ENCODE peak calls at places on chromosome 6, in seven cellular contexts. One of them, this sample, is unnamed.
A peak's percentile ranks its signal among the peaks of the same experiment; 100 is the strongest.

GRCh38 chr6:53702316-53702715 is 36.8 kb upstream of the KLHL31 start:
- DNase-seq in HEK293T: no peak
- DNase-seq in H4: no peak
- DNase-seq in NCI-H187 treated with DMSO at 0.1 percent for 48 hours: no peak
- DNase-seq in activated T-helper 9 cell treated with anti-CD3 and anti-CD28 coated beads, Interleukin-2, amount 50 U/mL, for 16 hours: no peak
- DNase-seq in caudate nucleus: no peak
- DNase-seq in ecto neural progenitor cell: no peak
- DNase-seq in this sample: no peak

GRCh38 chr6:47153066-47153755 is 111.1 kb upstream of the ADGRF1 start:
- DNase-seq in HEK293T: no peak
- DNase-seq in NCI-H187 treated with DMSO at 0.1 percent for 48 hours: no peak
- DNase-seq in H4: no peak
- DNase-seq in caudate nucleus: no peak
- DNase-seq in activated T-helper 9 cell treated with anti-CD3 and anti-CD28 coated beads, Interleukin-2, amount 50 U/mL, for 16 hours: no peak
- DNase-seq in ecto neural progenitor cell: no peak
- DNase-seq in this sample: no peak

GRCh38 chr6:166556871-166557322 is 29.6 kb downstream of the RAMACL start:
- DNase-seq in caudate nucleus: peak; percentile 61
- DNase-seq in ecto neural progenitor cell: no peak
- DNase-seq in activated T-helper 9 cell treated with anti-CD3 and anti-CD28 coated beads, Interleukin-2, amount 50 U/mL, for 16 hours: no peak
- DNase-seq in H4: peak; percentile 96
- DNase-seq in HEK293T: no peak
- DNase-seq in NCI-H187 treated with DMSO at 0.1 percent for 48 hours: no peak
- DNase-seq in this sample: peak; percentile 96

GRCh38 chr6:6676910-6677441 is 88.5 kb downstream of the LY86 start:
- DNase-seq in NCI-H187 treated with DMSO at 0.1 percent for 48 hours: no peak
- DNase-seq in caudate nucleus: no peak
- DNase-seq in H4: peak; percentile 69
- DNase-seq in HEK293T: peak; percentile 71
- DNase-seq in activated T-helper 9 cell treated with anti-CD3 and anti-CD28 coated beads, Interleukin-2, amount 50 U/mL, for 16 hours: peak; percentile 53
- DNase-seq in ecto neural progenitor cell: peak; percentile 84
- DNase-seq in this sample: no peak

GRCh38 chr6:99330159-99330558 is 19.3 kb downstream of the FAXC start:
- DNase-seq in H4: peak; percentile 37
- DNase-seq in HEK293T: peak; percentile 67
- DNase-seq in ecto neural progenitor cell: no peak
- DNase-seq in NCI-H187 treated with DMSO at 0.1 percent for 48 hours: no peak
- DNase-seq in activated T-helper 9 cell treated with anti-CD3 and anti-CD28 coated beads, Interleukin-2, amount 50 U/mL, for 16 hours: peak; percentile 14
- DNase-seq in caudate nucleus: no peak
- DNase-seq in this sample: peak; percentile 39

GRCh38 chr6:51778666-51779065 is 308.7 kb downstream of the PKHD1 start:
- DNase-seq in activated T-helper 9 cell treated with anti-CD3 and anti-CD28 coated beads, Interleukin-2, amount 50 U/mL, for 16 hours: no peak
- DNase-seq in H4: no peak
- DNase-seq in HEK293T: no peak
- DNase-seq in caudate nucleus: no peak
- DNase-seq in NCI-H187 treated with DMSO at 0.1 percent for 48 hours: no peak
- DNase-seq in ecto neural progenitor cell: no peak
- DNase-seq in this sample: no peak

GRCh38 chr6:70520575-70520974 is 46.2 kb upstream of the SDHAF4 start:
- DNase-seq in NCI-H187 treated with DMSO at 0.1 percent for 48 hours: no peak
- DNase-seq in activated T-helper 9 cell treated with anti-CD3 and anti-CD28 coated beads, Interleukin-2, amount 50 U/mL, for 16 hours: no peak
- DNase-seq in caudate nucleus: no peak
- DNase-seq in HEK293T: peak; percentile 20
- DNase-seq in ecto neural progenitor cell: no peak
- DNase-seq in H4: no peak
- DNase-seq in this sample: no peak

GRCh38 chr6:90650041-90650948 is 63.4 kb upstream of the MAP3K7 start:
- DNase-seq in ecto neural progenitor cell: no peak
- DNase-seq in HEK293T: peak; percentile 38
- DNase-seq in H4: no peak
- DNase-seq in NCI-H187 treated with DMSO at 0.1 percent for 48 hours: peak; percentile 67
- DNase-seq in activated T-helper 9 cell treated with anti-CD3 and anti-CD28 coated beads, Interleukin-2, amount 50 U/mL, for 16 hours: no peak
- DNase-seq in caudate nucleus: no peak
- DNase-seq in this sample: no peak